ENCODE peak calls at places on chromosomes 4 and X, in ten cellular contexts. M is brain microvascular endothelial cell, S is RWPE1, L is hepatocyte, J is upper lobe of right lung, I is PC-9, F is cardiac muscle cell, N is HepG2, U is fibroblast of lung, D is A549. A is an unnamed sample.

GRCh38 chrX:102966701-102967100 is 29.6 kb downstream of the RAB40AL start:
- DNase-seq in M (peak), S (no peak), L (no peak), J (no peak), I (no peak), F (no peak), N (no peak), U (no peak), D (no peak), A (peak)

GRCh38 chr4:106864231-106864630 is 171.9 kb downstream of the DKK2 start:
- DNase-seq in M (peak), S (no peak), L (no peak), J (no peak), I (no peak), F (no peak), N (no peak), U (peak), D (no peak), A (peak)

GRCh38 chr4:41832961-41833360 is 84.4 kb upstream of the PHOX2B start:
- DNase-seq in M (no peak), S (no peak), L (no peak), J (no peak), I (no peak), F (peak), N (no peak), U (no peak), D (no peak), A (no peak)

GRCh38 chr4:90852232-90852631 is 725.0 kb downstream of the CCSER1 start:
- DNase-seq in M (no peak), S (no peak), L (no peak), J (no peak), I (no peak), F (no peak), N (no peak), U (no peak), D (no peak), A (no peak)

GRCh38 chr4:156692016-156692415 is 279.6 kb downstream of the PDGFC start:
- DNase-seq in M (no peak), S (no peak), L (no peak), J (no peak), I (no peak), F (peak), N (no peak), U (no peak), D (no peak), A (no peak)

GRCh38 chr4:100576570-100576969 is 58.7 kb upstream of the EMCN start:
- DNase-seq in M (no peak), S (no peak), L (no peak), J (no peak), I (no peak), F (no peak), N (peak), U (no peak), D (no peak), A (no peak)

GRCh38 chrX:153862369-153863250 is 23.4 kb downstream of the L1CAM start:
- DNase-seq in M (no peak), S (no peak), L (no peak), J (no peak), I (no peak), F (no peak), N (no peak), U (no peak), D (no peak), A (no peak)

GRCh38 chr4:80270321-80270720 is 3.9 kb downstream of the FGF5 start:
- DNase-seq in M (no peak), S (no peak), L (no peak), J (no peak), I (no peak), F (no peak), N (no peak), U (peak), D (no peak), A (no peak)

GRCh38 chr4:66331761-66332160 is 661.5 kb upstream of the EPHA5 start:
- DNase-seq in M (no peak), S (no peak), L (no peak), J (no peak), I (no peak), F (peak), N (no peak), U (no peak), D (no peak), A (no peak)

GRCh38 chrX:48180811-48181210 is 15.8 kb downstream of the SSX5 start:
- DNase-seq in M (no peak), S (no peak), L (no peak), J (no peak), I (no peak), F (no peak), N (no peak), U (no peak), D (no peak), A (no peak)

GRCh38 chrX:133440081-133440796 is 24.9 kb upstream of the GPC4 start:
- DNase-seq in M (no peak), S (no peak), L (no peak), J (no peak), I (no peak), F (no peak), N (no peak), U (no peak), D (no peak), A (no peak)

GRCh38 chr4:91064157-91064853 is 937.1 kb downstream of the CCSER1 start:
- DNase-seq in M (no peak), S (no peak), L (peak), J (no peak), I (no peak), F (peak), N (peak), U (peak), D (no peak), A (no peak)

GRCh38 chrX:46582325-46582724 is 8.8 kb downstream of the CHST7 start:
- DNase-seq in M (no peak), S (no peak), L (no peak), J (no peak), I (no peak), F (peak), N (no peak), U (peak), D (no peak), A (peak)

GRCh38 chr4:117740736-117741135 is 293.6 kb upstream of the NDST3 start:
- DNase-seq in M (no peak), S (no peak), L (no peak), J (no peak), I (no peak), F (no peak), N (no peak), U (no peak), D (no peak), A (no peak)

GRCh38 chr4:32031026-32031425 is 1310.9 kb downstream of the PCDH7 start:
- DNase-seq in M (no peak), S (no peak), L (no peak), J (no peak), I (no peak), F (no peak), N (no peak), U (no peak), D (no peak), A (no peak)

GRCh38 chrX:120087289-120088017 is 10.0 kb upstream of the RHOXF2B start:
- DNase-seq in M (no peak), S (no peak), L (no peak), J (no peak), I (no peak), F (no peak), N (no peak), U (no peak), D (no peak), A (no peak)

GRCh38 chrX:7586126-7586525 is 256.8 kb upstream of the VCX start:
- DNase-seq in M (peak), S (peak), L (peak), J (no peak), I (no peak), F (no peak), N (peak), U (peak), D (no peak), A (peak)

GRCh38 chr4:97747945-97748344 is 395.3 kb downstream of the STPG2 start:
- DNase-seq in M (no peak), S (no peak), L (no peak), J (no peak), I (no peak), F (no peak), N (no peak), U (no peak), D (no peak), A (no peak)

GRCh38 chrX:29545878-29546277 is 669.5 kb upstream of the MAGEB2 start:
- DNase-seq in M (no peak), S (no peak), L (no peak), J (no peak), I (no peak), F (no peak), N (no peak), U (no peak), D (no peak), A (no peak)

DNA sequence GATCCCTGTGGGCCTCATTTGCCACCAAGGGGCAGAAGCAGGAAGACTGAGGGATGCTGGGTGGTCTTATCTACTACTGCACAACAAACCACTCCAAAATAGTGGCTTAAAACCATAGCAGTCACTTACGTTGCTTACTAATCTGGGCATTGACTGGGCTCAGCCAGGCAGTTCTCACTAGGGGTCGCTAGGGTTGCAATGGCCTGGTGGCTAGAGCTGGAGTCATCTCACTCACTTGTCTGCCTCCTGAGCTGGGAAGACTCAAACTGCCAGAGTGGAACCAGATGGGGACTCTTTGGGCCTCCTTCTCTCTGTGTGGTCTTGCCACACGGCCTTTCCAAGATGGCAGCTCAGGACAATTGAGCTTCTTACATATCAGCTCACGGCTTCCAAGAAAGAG is 216.3 kb upstream of the BCOR start:
- DNase-seq in M (no peak), S (no peak), L (no peak), J (no peak), I (no peak), F (peak), N (no peak), U (no peak), D (no peak), A (no peak)
- TF ChIP-seq CTCF in M (peak), S (no peak), L (no peak), J (peak), I (no peak), F (peak), N (peak), U (no peak), D (no peak), A (no peak)

DNA sequence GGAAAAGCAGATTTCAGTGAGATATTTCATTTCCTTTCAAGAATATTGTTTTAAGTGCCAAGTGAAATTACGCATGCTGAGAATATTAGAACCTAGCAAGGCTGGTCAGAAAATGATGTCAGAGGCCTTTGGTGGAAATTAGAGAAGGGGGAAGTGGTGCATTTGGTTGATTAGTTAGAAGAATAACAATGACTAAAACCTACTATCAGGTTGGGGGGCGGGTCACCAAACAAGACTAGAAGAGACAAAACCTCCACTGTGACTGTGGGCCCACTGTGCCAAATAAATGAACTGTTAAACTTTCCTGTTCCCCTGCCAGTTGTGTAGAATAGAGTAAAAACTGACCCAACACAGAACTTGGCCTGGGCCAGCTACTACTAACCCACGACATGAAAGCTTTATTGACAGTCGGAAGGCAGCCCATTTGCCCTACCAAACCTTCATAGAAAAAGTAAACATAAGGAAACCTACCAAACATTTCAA is 2.9 kb downstream of the RAPGEF2 start:
- DNase-seq in M (peak), S (no peak), L (no peak), J (no peak), I (peak), F (peak), N (peak), U (peak), D (no peak), A (no peak)
- TF ChIP-seq CTCF in M (no peak), S (no peak), L (no peak), J (no peak), I (no peak), F (no peak), N (no peak), U (no peak), D (no peak), A (no peak)

DNA sequence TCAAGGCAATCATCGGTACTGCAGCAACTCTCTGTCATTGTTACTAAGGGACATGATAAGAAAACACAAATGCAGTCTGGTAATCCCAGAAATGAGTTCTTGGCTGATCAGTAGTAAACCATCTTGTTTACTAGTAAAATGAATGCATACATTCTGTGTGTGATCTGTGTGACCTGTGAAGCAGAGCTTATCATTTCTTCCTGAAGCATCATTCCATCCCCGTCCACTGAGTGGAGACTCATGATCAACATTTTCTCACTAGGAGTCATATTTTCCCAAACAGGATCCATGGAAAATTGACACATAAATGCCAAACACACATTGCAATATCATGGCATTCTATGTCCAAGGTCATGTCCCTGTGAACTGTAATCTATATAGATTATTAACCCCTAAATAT is 226.1 kb downstream of the ANKRD50 start:
- DNase-seq in M (no peak), S (peak), L (no peak), J (no peak), I (no peak), F (no peak), N (peak), U (no peak), D (no peak), A (no peak)
- TF ChIP-seq CTCF in M (no peak), S (no peak), L (no peak), J (no peak), I (no peak), F (no peak), N (peak), U (no peak), D (no peak), A (no peak)

DNA sequence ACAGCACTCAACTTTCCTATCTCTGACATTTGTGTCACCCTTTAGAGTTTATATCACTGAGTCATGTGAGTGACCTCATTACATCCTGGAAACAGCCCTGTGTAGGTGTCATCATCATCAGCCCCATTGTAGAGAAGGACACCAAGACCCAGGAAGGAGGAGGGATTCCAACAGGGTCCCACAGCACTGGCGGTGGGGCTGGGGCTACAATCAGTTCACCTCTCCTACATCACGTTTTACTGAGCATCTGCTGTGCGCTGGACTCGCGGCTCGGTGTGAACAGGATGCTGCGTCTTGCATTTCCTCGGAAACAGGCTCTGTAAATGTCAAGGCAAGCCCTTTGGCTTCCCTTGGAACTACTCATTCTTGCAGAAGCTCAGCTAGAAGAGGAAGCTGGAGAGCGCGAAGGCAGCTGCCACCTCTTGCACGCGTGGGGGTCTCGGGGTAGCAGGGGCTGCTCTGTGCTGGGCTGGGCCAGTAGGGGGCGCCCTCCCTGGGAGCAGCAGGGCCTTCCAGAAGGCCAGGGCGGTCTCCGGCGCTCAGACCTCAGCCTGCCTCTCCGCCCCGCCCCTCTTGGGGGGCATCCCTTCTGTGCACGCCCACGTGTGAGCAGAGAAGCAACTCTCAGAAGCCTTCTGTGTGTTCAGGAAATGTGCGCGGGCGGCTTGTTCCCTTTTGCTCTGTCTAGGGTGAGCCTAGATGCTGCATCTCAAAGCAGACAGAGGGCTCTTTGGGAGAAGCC is 29.0 kb downstream of the REELD1 start:
- DNase-seq in M (peak), S (no peak), L (no peak), J (peak), I (no peak), F (peak), N (no peak), U (no peak), D (no peak), A (peak)
- TF ChIP-seq CTCF in M (peak), S (peak), L (peak), J (peak), I (peak), F (peak), N (peak), U (peak), D (peak), A (peak)

GRCh38 chr4:12723849-12724447 is 760.2 kb downstream of the RAB28 start:
- DNase-seq in M (no peak), S (no peak), L (peak), J (no peak), I (no peak), F (peak), N (no peak), U (no peak), D (no peak), A (no peak)
- TF ChIP-seq CTCF in M (no peak), S (no peak), L (peak), J (no peak), I (no peak), F (peak), N (peak), U (no peak), D (no peak), A (no peak)

DNA sequence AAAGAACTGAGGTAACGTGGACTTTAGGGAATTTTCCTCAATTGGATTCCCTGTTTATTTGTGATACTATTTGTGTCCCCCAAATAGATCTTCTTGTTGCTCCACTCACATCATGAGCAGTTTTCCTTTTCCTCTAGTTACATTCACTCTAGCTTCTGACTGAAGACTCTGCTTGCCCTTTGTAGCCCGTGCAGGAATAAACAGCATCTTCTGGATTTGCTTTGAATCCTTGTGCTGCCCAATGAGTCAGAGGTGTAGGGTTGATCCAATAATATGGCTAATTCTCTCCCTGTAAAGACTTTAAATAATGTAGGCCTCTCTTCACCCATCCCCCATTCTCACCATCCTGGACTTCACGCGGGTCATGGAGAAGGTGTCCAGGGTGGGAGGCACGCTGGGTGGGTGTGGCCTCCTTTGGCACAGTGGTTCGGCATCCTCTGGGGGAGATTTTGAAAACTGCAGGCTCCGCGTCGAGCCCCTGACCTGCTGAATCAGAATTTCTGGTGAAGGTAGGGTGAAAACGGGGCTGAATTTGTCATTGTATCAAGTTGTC is 9.0 kb downstream of the HAND2 start:
- DNase-seq in M (no peak), S (no peak), L (no peak), J (no peak), I (no peak), F (no peak), N (no peak), U (no peak), D (no peak), A (no peak)
- TF ChIP-seq CTCF in M (no peak), S (no peak), L (no peak), J (no peak), I (no peak), F (no peak), N (no peak), U (no peak), D (no peak), A (peak)

A was measured in HFFc6.